ENCODE peak calls at places on chromosomes 5 and 9, in nine cellular contexts. One of them, this sample, is unnamed.

GRCh38 chr5:91024727-91025126 is 358.4 kb downstream of the ARRDC3 start:
- DNase-seq in psoas muscle: no peak
- DNase-seq in Panc1: no peak
- DNase-seq in foreskin fibroblast: no peak
- DNase-seq in sigmoid colon: no peak
- DNase-seq in brain microvascular endothelial cell: no peak
- DNase-seq in MM.1S: no peak
- DNase-seq in GM12865: no peak
- DNase-seq in cardiac muscle cell: no peak
- DNase-seq in this sample: no peak

GRCh38 chr5:32312194-32312681 is 501 bp downstream of the MTMR12 start:
- DNase-seq in sigmoid colon: peak; percentile 93
- DNase-seq in GM12865: peak; percentile 75
- DNase-seq in Panc1: no peak
- DNase-seq in MM.1S: peak; percentile 56
- DNase-seq in cardiac muscle cell: peak; percentile 77
- DNase-seq in psoas muscle: peak; percentile 81
- DNase-seq in foreskin fibroblast: peak; percentile 83
- DNase-seq in brain microvascular endothelial cell: peak; percentile 43
- DNase-seq in this sample: peak; percentile 57

GRCh38 chr5:133749331-133749985 is 137.1 kb upstream of the FSTL4 start:
- DNase-seq in sigmoid colon: no peak
- DNase-seq in foreskin fibroblast: no peak
- DNase-seq in psoas muscle: no peak
- DNase-seq in GM12865: no peak
- DNase-seq in brain microvascular endothelial cell: no peak
- DNase-seq in Panc1: no peak
- DNase-seq in cardiac muscle cell: no peak
- DNase-seq in MM.1S: no peak
- DNase-seq in this sample: no peak

GRCh38 chr9:120161801-120162200 is 418.2 kb downstream of the CDK5RAP2 start:
- DNase-seq in Panc1: no peak
- DNase-seq in GM12865: no peak
- DNase-seq in MM.1S: no peak
- DNase-seq in brain microvascular endothelial cell: no peak
- DNase-seq in sigmoid colon: no peak
- DNase-seq in cardiac muscle cell: no peak
- DNase-seq in psoas muscle: no peak
- DNase-seq in foreskin fibroblast: no peak
- DNase-seq in this sample: no peak

GRCh38 chr5:58348996-58349728 is 110.7 kb downstream of the PLK2 start:
- DNase-seq in MM.1S: no peak
- DNase-seq in sigmoid colon: no peak
- DNase-seq in cardiac muscle cell: no peak
- DNase-seq in foreskin fibroblast: peak; percentile 9
- DNase-seq in psoas muscle: no peak
- DNase-seq in Panc1: no peak
- DNase-seq in brain microvascular endothelial cell: no peak
- DNase-seq in GM12865: no peak
- DNase-seq in this sample: peak; percentile 6

GRCh38 chr5:55603947-55604346 is 69.2 kb upstream of the PLPP1 start:
- DNase-seq in MM.1S: peak; percentile 62
- DNase-seq in GM12865: no peak
- DNase-seq in sigmoid colon: no peak
- DNase-seq in Panc1: no peak
- DNase-seq in cardiac muscle cell: no peak
- DNase-seq in foreskin fibroblast: peak; percentile 87
- DNase-seq in brain microvascular endothelial cell: no peak
- DNase-seq in psoas muscle: no peak
- DNase-seq in this sample: peak; percentile 85

GRCh38 chr9:2424564-2425153 is 196.9 kb upstream of the VLDLR start:
- DNase-seq in MM.1S: no peak
- DNase-seq in cardiac muscle cell: peak; percentile 48
- DNase-seq in Panc1: no peak
- DNase-seq in GM12865: no peak
- DNase-seq in sigmoid colon: no peak
- DNase-seq in brain microvascular endothelial cell: peak; percentile 25
- DNase-seq in psoas muscle: no peak
- DNase-seq in foreskin fibroblast: no peak
- DNase-seq in this sample: no peak

GRCh38 chr5:101977729-101978345 is 318.2 kb downstream of the SLCO4C1 start:
- DNase-seq in MM.1S: peak; percentile 71
- DNase-seq in psoas muscle: no peak
- DNase-seq in brain microvascular endothelial cell: peak; percentile 24
- DNase-seq in sigmoid colon: no peak
- DNase-seq in foreskin fibroblast: peak; percentile 14
- DNase-seq in GM12865: peak; percentile 55
- DNase-seq in Panc1: peak; percentile 24
- DNase-seq in cardiac muscle cell: peak; percentile 49
- DNase-seq in this sample: peak; percentile 25

GRCh38 chr5:80711938-80712337 is 57.2 kb upstream of the DHFR start:
- DNase-seq in brain microvascular endothelial cell: peak; percentile 11
- DNase-seq in psoas muscle: no peak
- DNase-seq in foreskin fibroblast: peak; percentile 26
- DNase-seq in cardiac muscle cell: peak; percentile 33
- DNase-seq in Panc1: peak; percentile 17
- DNase-seq in MM.1S: no peak
- DNase-seq in sigmoid colon: no peak
- DNase-seq in GM12865: peak; percentile 18
- DNase-seq in this sample: peak; percentile 12
- TF ChIP-seq CTCF in brain microvascular endothelial cell: peak; percentile 77
- TF ChIP-seq CTCF in psoas muscle: no peak
- TF ChIP-seq CTCF in foreskin fibroblast: peak; percentile 63
- TF ChIP-seq CTCF in cardiac muscle cell: peak; percentile 45
- TF ChIP-seq CTCF in Panc1: peak; percentile 76
- TF ChIP-seq CTCF in MM.1S: peak; percentile 24
- TF ChIP-seq CTCF in sigmoid colon: peak; percentile 16
- TF ChIP-seq CTCF in GM12865: peak; percentile 36
- TF ChIP-seq CTCF in this sample: peak; percentile 73

DNA sequence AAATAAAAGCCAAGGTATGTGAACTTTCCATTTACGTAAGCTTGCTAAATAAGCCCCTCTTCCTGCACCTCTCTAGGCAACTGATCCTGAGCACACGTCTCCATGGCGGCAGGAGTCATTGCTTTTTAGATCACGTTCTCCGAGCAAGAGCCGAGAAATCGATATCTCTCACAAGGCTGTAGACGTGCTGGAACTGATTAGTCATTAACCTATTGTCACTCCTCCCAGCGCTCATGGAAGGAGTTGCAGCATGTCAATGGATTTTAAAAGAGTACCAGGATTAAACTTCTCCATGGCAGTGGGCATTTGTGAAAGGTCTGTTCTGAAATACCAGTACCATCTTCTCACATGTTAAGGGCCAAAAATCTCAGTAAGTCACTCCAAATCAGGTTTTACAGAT is 4.7 kb upstream of the ADCY2 start:
- DNase-seq in foreskin fibroblast: no peak
- DNase-seq in sigmoid colon: no peak
- DNase-seq in brain microvascular endothelial cell: no peak
- DNase-seq in Panc1: no peak
- DNase-seq in MM.1S: no peak
- DNase-seq in GM12865: no peak
- DNase-seq in cardiac muscle cell: no peak
- DNase-seq in psoas muscle: no peak
- DNase-seq in this sample: no peak
- TF ChIP-seq CTCF in foreskin fibroblast: no peak
- TF ChIP-seq CTCF in sigmoid colon: no peak
- TF ChIP-seq CTCF in brain microvascular endothelial cell: no peak
- TF ChIP-seq CTCF in Panc1: no peak
- TF ChIP-seq CTCF in MM.1S: no peak
- TF ChIP-seq CTCF in GM12865: no peak
- TF ChIP-seq CTCF in cardiac muscle cell: no peak
- TF ChIP-seq CTCF in psoas muscle: peak; percentile 25
- TF ChIP-seq CTCF in this sample: no peak

DNA sequence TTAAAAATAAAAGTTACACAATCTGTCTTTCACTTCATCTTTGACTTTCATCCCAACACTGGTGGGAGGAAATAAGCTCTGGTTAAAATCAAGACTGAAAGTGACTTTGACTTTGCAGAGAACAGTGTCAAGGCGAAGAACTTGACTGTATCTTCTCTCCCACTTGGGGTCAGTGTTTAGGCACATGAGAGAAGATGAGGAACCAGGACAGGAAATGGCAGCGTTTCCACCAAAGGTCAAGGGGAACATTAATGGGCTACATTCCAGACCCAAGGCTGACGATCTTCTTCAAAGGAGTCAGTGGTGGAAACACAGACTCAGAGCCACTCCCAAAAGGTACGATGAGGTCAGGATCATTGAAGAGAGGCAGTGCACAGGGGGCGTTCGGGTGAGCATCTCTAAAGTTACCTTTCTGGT is 409.5 kb downstream of the ARHGEF28 start:
- DNase-seq in sigmoid colon: no peak
- DNase-seq in cardiac muscle cell: peak; percentile 29
- DNase-seq in psoas muscle: no peak
- DNase-seq in GM12865: peak; percentile 83
- DNase-seq in MM.1S: peak; percentile 80
- DNase-seq in brain microvascular endothelial cell: peak; percentile 70
- DNase-seq in foreskin fibroblast: peak; percentile 73
- DNase-seq in Panc1: peak; percentile 22
- DNase-seq in this sample: peak; percentile 43
- TF ChIP-seq CTCF in sigmoid colon: no peak
- TF ChIP-seq CTCF in cardiac muscle cell: peak; percentile 63
- TF ChIP-seq CTCF in psoas muscle: peak; percentile 51
- TF ChIP-seq CTCF in GM12865: peak; percentile 58
- TF ChIP-seq CTCF in MM.1S: peak; percentile 65
- TF ChIP-seq CTCF in brain microvascular endothelial cell: peak; percentile 66
- TF ChIP-seq CTCF in foreskin fibroblast: peak; percentile 39
- TF ChIP-seq CTCF in Panc1: peak; percentile 61
- TF ChIP-seq CTCF in this sample: peak; percentile 71

DNA sequence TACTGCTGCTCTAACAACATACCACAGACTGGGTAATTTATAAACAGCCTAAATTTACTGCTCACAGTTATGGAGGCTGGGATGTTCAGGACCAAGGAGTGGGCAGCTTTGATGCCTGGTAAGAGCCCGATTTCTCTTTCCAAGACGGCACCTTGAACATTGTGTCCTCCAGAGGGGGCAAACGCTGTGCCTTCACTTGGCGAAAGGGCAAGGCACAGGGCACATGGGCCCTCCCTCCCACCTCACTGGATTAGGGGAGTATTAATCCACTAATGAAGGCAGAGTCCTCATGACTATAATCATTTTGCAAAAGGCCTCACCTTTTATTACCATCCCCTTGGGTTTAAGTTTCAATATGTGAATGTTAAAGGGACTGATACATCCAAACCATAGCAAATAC is 397.7 kb downstream of the TMEM38B start:
- DNase-seq in Panc1: no peak
- DNase-seq in cardiac muscle cell: no peak
- DNase-seq in GM12865: no peak
- DNase-seq in MM.1S: no peak
- DNase-seq in sigmoid colon: no peak
- DNase-seq in brain microvascular endothelial cell: no peak
- DNase-seq in psoas muscle: no peak
- DNase-seq in foreskin fibroblast: no peak
- DNase-seq in this sample: no peak
- TF ChIP-seq CTCF in Panc1: no peak
- TF ChIP-seq CTCF in cardiac muscle cell: no peak
- TF ChIP-seq CTCF in GM12865: no peak
- TF ChIP-seq CTCF in MM.1S: no peak
- TF ChIP-seq CTCF in sigmoid colon: no peak
- TF ChIP-seq CTCF in brain microvascular endothelial cell: no peak
- TF ChIP-seq CTCF in psoas muscle: no peak
- TF ChIP-seq CTCF in foreskin fibroblast: no peak
- TF ChIP-seq CTCF in this sample: no peak

DNA sequence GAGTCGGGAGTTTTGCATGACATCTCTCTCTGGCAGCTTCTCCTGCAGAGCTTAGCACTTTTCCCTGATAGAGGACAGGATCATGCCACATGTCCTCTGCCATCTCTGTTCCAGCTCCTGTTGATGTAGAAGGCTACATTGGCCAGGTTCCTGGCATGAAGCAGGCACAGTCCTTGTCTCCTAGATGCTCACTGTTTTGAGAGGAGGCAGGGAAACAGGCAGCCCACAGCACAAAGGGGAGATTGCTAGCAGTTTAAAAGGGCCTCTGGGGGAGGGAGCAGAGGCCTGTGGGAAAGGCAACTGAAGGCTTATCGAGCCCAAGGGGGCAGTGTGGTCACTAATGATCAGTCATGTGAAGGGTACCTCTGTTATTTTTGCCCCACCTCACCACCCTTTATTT is 10.7 kb downstream of the ARHGAP26 start:
- DNase-seq in GM12865: no peak
- DNase-seq in cardiac muscle cell: no peak
- DNase-seq in psoas muscle: no peak
- DNase-seq in sigmoid colon: no peak
- DNase-seq in Panc1: no peak
- DNase-seq in brain microvascular endothelial cell: no peak
- DNase-seq in MM.1S: no peak
- DNase-seq in foreskin fibroblast: no peak
- DNase-seq in this sample: no peak
- TF ChIP-seq CTCF in GM12865: no peak
- TF ChIP-seq CTCF in cardiac muscle cell: no peak
- TF ChIP-seq CTCF in psoas muscle: no peak
- TF ChIP-seq CTCF in sigmoid colon: no peak
- TF ChIP-seq CTCF in Panc1: peak; percentile 21
- TF ChIP-seq CTCF in brain microvascular endothelial cell: peak; percentile 5
- TF ChIP-seq CTCF in MM.1S: no peak
- TF ChIP-seq CTCF in foreskin fibroblast: no peak
- TF ChIP-seq CTCF in this sample: no peak

DNA sequence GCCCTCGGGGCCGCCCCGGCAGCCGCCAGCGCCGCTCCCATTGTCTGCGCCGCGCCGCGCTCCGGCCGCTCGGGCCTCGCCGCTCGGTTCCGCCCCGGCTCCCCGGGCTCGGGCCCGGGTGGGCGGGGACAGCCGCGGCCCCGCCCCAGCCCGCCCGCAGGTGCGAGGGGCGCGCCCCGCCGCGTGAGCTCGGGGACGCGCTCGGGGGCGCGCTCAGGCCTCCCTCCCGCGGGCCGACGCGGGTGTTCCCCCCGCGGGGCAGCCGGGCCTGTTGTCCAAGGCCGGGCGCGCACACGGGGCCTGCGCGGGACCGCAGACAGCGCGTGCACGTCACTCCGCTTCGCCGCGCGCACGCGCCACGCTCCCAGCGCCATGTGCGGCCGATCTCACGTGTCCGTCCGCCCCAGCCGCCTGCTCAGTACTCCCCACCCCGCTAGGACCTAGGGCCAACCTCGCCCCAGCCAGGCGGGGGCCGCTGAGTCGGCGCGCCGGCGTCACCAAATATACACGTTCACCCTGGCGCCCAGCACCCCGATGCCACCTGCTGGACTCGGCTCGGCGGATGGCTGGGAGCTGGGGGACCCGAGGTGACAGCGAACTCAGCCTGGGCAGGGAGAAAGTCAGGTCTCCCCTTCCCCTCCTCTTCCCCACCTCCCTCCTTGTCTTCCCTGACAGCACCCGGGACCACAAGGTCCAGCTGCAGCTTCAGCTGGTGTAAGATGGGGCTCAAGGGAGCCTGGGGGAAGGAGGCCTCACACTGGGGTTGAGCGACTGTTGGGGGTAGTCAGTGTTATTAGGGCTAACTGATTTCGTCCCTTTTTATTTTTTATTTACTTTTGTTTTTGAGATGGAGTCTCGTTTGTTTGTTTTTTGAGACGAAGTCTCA is 14.3 kb downstream of the GBGT1 start:
- DNase-seq in brain microvascular endothelial cell: peak; percentile 71
- DNase-seq in cardiac muscle cell: peak; percentile 92
- DNase-seq in foreskin fibroblast: peak; percentile 97
- DNase-seq in sigmoid colon: peak; percentile 96
- DNase-seq in Panc1: peak; percentile 54
- DNase-seq in GM12865: peak; percentile 99
- DNase-seq in psoas muscle: peak; percentile 97
- DNase-seq in MM.1S: peak; percentile 95
- DNase-seq in this sample: peak; percentile 79
- TF ChIP-seq CTCF in brain microvascular endothelial cell: peak; percentile 37
- TF ChIP-seq CTCF in cardiac muscle cell: no peak
- TF ChIP-seq CTCF in foreskin fibroblast: no peak
- TF ChIP-seq CTCF in sigmoid colon: peak; percentile 22
- TF ChIP-seq CTCF in Panc1: no peak
- TF ChIP-seq CTCF in GM12865: peak; percentile 41
- TF ChIP-seq CTCF in psoas muscle: peak; percentile 26
- TF ChIP-seq CTCF in MM.1S: peak; percentile 44
- TF ChIP-seq CTCF in this sample: peak; percentile 57

This sample was measured in HFFc6.